ENCODE peak calls at places on chromosomes 5 and 9, in six cellular contexts. One of them, this sample, is unnamed.

GRCh38 chr5:137575211-137575610 is 76.1 kb upstream of the SPOCK1 start:
- DNase-seq in colonic mucosa: no peak
- DNase-seq in AG09309: no peak
- DNase-seq in GM12864: no peak
- DNase-seq in thoracic aorta: no peak
- DNase-seq in uterus: no peak
- DNase-seq in this sample: no peak

GRCh38 chr5:158013939-158014338 is 155.0 kb upstream of the CLINT1 start:
- DNase-seq in colonic mucosa: no peak
- DNase-seq in AG09309: no peak
- DNase-seq in GM12864: no peak
- DNase-seq in thoracic aorta: no peak
- DNase-seq in uterus: peak; percentile 16
- DNase-seq in this sample: peak; percentile 62

GRCh38 chr5:57717555-57717954 is 234.9 kb upstream of the ACTBL2 start:
- DNase-seq in colonic mucosa: no peak
- DNase-seq in AG09309: no peak
- DNase-seq in GM12864: no peak
- DNase-seq in thoracic aorta: no peak
- DNase-seq in uterus: no peak
- DNase-seq in this sample: no peak

GRCh38 chr5:8689773-8690172 is 820.8 kb downstream of the MTRR start:
- DNase-seq in colonic mucosa: no peak
- DNase-seq in AG09309: no peak
- DNase-seq in GM12864: no peak
- DNase-seq in thoracic aorta: no peak
- DNase-seq in uterus: no peak
- DNase-seq in this sample: no peak

GRCh38 chr5:117252566-117252965 is 677.9 kb upstream of the SEMA6A start:
- DNase-seq in colonic mucosa: no peak
- DNase-seq in AG09309: no peak
- DNase-seq in GM12864: no peak
- DNase-seq in thoracic aorta: no peak
- DNase-seq in uterus: no peak
- DNase-seq in this sample: no peak

GRCh38 chr5:91434348-91434747 is 51.2 kb upstream of the ARRDC3 start:
- DNase-seq in colonic mucosa: no peak
- DNase-seq in AG09309: no peak
- DNase-seq in GM12864: peak; percentile 10
- DNase-seq in thoracic aorta: no peak
- DNase-seq in uterus: no peak
- DNase-seq in this sample: no peak

GRCh38 chr5:137761560-137761959 is 7.4 kb upstream of the HNRNPA0 start:
- DNase-seq in colonic mucosa: no peak
- DNase-seq in AG09309: no peak
- DNase-seq in GM12864: no peak
- DNase-seq in thoracic aorta: no peak
- DNase-seq in uterus: no peak
- DNase-seq in this sample: no peak

GRCh38 chr5:15620501-15620900 is 120.5 kb downstream of the FBXL7 start:
- DNase-seq in colonic mucosa: no peak
- DNase-seq in AG09309: peak; percentile 84
- DNase-seq in GM12864: no peak
- DNase-seq in thoracic aorta: peak; percentile 44
- DNase-seq in uterus: peak; percentile 30
- DNase-seq in this sample: peak; percentile 90

GRCh38 chr5:141373673-141374317 is at the start of gene PCDHGA6:
- DNase-seq in colonic mucosa: no peak
- DNase-seq in AG09309: no peak
- DNase-seq in GM12864: no peak
- DNase-seq in thoracic aorta: no peak
- DNase-seq in uterus: no peak
- DNase-seq in this sample: peak; percentile 38

GRCh38 chr9:36470891-36471290 is 70.8 kb upstream of the RNF38 start:
- DNase-seq in colonic mucosa: peak; percentile 65
- DNase-seq in AG09309: no peak
- DNase-seq in GM12864: peak; percentile 79
- DNase-seq in thoracic aorta: no peak
- DNase-seq in uterus: peak; percentile 34
- DNase-seq in this sample: peak; percentile 66

GRCh38 chr5:57441557-57441956 is 41.1 kb downstream of the ACTBL2 start:
- DNase-seq in colonic mucosa: no peak
- DNase-seq in AG09309: peak; percentile 96
- DNase-seq in GM12864: no peak
- DNase-seq in thoracic aorta: no peak
- DNase-seq in uterus: no peak
- DNase-seq in this sample: peak; percentile 99

GRCh38 chr9:36141288-36141687 is 4.8 kb downstream of the GLIPR2 start:
- DNase-seq in colonic mucosa: no peak
- DNase-seq in AG09309: no peak
- DNase-seq in GM12864: no peak
- DNase-seq in thoracic aorta: no peak
- DNase-seq in uterus: peak; percentile 62
- DNase-seq in this sample: peak; percentile 48

GRCh38 chr9:37198034-37198718 is 77.8 kb downstream of the ZCCHC7 start:
- DNase-seq in colonic mucosa: no peak
- DNase-seq in AG09309: no peak
- DNase-seq in GM12864: no peak
- DNase-seq in thoracic aorta: no peak
- DNase-seq in uterus: no peak
- DNase-seq in this sample: no peak

GRCh38 chr5:111043712-111044506 is 27.6 kb upstream of the TSLP start:
- DNase-seq in colonic mucosa: no peak
- DNase-seq in AG09309: no peak
- DNase-seq in GM12864: no peak
- DNase-seq in thoracic aorta: no peak
- DNase-seq in uterus: no peak
- DNase-seq in this sample: no peak

GRCh38 chr5:96569770-96570169 is 92.4 kb upstream of the CAST start:
- DNase-seq in colonic mucosa: no peak
- DNase-seq in AG09309: no peak
- DNase-seq in GM12864: no peak
- DNase-seq in thoracic aorta: no peak
- DNase-seq in uterus: no peak
- DNase-seq in this sample: no peak

GRCh38 chr5:1667648-1668140 is 131.9 kb downstream of the MRPL36 start:
- DNase-seq in colonic mucosa: no peak
- DNase-seq in AG09309: no peak
- DNase-seq in GM12864: no peak
- DNase-seq in thoracic aorta: no peak
- DNase-seq in uterus: no peak
- DNase-seq in this sample: no peak

DNA sequence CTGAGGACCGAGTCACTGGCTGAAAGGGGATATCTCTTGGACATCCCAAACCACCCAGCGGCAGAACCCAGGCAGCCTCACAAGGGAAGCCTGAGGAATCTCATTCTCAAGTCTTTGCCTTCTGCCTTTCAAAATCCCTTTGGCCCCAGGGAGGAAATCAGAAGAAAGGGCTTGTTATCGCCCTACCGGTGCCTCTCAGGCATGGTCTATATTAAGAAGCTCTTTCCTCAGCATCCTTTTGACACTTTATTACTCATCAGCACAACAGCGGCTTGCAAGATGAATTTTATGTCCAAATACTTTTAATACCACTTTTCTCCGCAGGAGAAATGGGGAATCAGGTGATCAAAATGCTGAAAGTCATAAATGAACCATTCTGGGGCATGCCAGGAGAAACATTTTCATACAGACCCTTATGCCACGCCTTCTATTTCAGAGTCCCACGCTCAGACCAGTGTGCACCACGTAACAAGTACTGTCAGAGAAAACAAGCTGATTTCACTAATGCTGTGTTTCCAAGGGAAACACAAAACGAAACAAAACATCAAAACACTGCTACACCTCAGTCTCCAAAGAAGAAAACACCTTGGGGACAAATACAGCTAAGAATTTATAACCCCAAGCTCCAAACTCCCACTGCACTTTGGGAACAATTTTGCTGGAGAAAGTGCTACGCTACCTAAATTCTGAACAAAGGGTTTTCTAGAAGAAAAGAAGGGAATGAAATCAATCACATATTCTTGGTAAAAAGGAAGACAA is 30.0 kb downstream of the RAPGEF1 start:
- DNase-seq in colonic mucosa: no peak
- DNase-seq in AG09309: peak; percentile 27
- DNase-seq in GM12864: no peak
- DNase-seq in thoracic aorta: no peak
- DNase-seq in uterus: no peak
- DNase-seq in this sample: peak; percentile 50
- H3K4me3 ChIP-seq in colonic mucosa: no peak overlapping the region
- H3K4me3 ChIP-seq in AG09309: no peak overlapping the region
- H3K4me3 ChIP-seq in GM12864: peak overlapping the region; percentile 40
- H3K4me3 ChIP-seq in thoracic aorta: peak overlapping the region; percentile 6
- H3K4me3 ChIP-seq in uterus: no peak overlapping the region
- H3K4me3 ChIP-seq in this sample: no peak overlapping the region

DNA sequence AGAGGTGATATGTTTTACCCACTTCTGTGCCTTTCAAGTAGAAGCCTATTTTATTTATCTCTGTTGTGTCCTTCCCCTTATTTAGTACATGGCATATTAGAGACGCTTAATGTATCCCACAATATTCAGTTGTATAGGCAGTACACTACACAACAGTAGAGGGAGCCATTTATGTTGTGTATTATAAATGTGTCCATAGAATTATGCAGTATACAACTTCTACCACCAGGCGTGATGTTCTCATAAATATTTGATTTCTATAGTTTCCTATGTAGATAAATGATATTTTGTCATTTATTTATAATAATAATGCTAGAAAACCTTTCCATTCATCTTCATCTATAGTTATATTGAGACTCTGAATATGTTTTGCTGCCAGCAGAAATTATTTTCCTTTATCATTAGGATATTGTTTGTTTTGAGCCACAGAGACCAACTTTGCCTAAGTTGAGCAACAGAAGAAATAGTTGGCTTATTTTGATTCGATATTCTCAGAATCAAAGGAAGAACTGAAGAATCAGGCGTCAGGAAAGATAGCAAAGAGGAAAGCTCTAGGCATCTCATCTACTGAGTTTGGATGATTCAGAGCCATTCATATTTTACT is 81.7 kb downstream of the ADAMTS19 start:
- DNase-seq in colonic mucosa: no peak
- DNase-seq in AG09309: no peak
- DNase-seq in GM12864: no peak
- DNase-seq in thoracic aorta: no peak
- DNase-seq in uterus: no peak
- DNase-seq in this sample: no peak
- TF ChIP-seq CTCF in colonic mucosa: peak; percentile 13
- TF ChIP-seq CTCF in AG09309: no peak
- TF ChIP-seq CTCF in GM12864: peak; percentile 18
- TF ChIP-seq CTCF in thoracic aorta: no peak
- TF ChIP-seq CTCF in uterus: no peak
- TF ChIP-seq CTCF in this sample: no peak

GRCh38 chr9:97851450-97851883 is 1.6 kb upstream of the FOXE1 start:
- DNase-seq in colonic mucosa: no peak
- DNase-seq in AG09309: no peak
- DNase-seq in GM12864: no peak
- DNase-seq in thoracic aorta: no peak
- DNase-seq in uterus: no peak
- DNase-seq in this sample: no peak

GRCh38 chr9:97850746-97851449 is 2.1 kb upstream of the FOXE1 start:
- DNase-seq in colonic mucosa: no peak
- DNase-seq in AG09309: no peak
- DNase-seq in GM12864: no peak
- DNase-seq in thoracic aorta: no peak
- DNase-seq in uterus: no peak
- DNase-seq in this sample: no peak

GRCh38 chr9:97852399-97853055 is 499 bp upstream of the FOXE1 start:
- DNase-seq in colonic mucosa: no peak
- DNase-seq in AG09309: no peak
- DNase-seq in GM12864: no peak
- DNase-seq in thoracic aorta: no peak
- DNase-seq in uterus: no peak
- DNase-seq in this sample: no peak

GRCh38 chr9:97853056-97853843 is at the start of gene FOXE1:
- DNase-seq in colonic mucosa: no peak
- DNase-seq in AG09309: no peak
- DNase-seq in GM12864: no peak
- DNase-seq in thoracic aorta: no peak
- DNase-seq in uterus: no peak
- DNase-seq in this sample: no peak

GRCh38 chr9:97852001-97852398 is 1.0 kb upstream of the FOXE1 start:
- DNase-seq in colonic mucosa: no peak
- DNase-seq in AG09309: no peak
- DNase-seq in GM12864: no peak
- DNase-seq in thoracic aorta: no peak
- DNase-seq in uterus: no peak
- DNase-seq in this sample: no peak
- H3K4me3 ChIP-seq in colonic mucosa: no peak overlapping the region
- H3K4me3 ChIP-seq in AG09309: no peak overlapping the region
- H3K4me3 ChIP-seq in GM12864: no peak overlapping the region
- H3K4me3 ChIP-seq in thoracic aorta: no peak overlapping the region
- H3K4me3 ChIP-seq in uterus: no peak overlapping the region
- H3K4me3 ChIP-seq in this sample: no peak overlapping the region

GRCh38 chr5:19001054-19001453 is 986.9 kb downstream of the CDH18 start:
- DNase-seq in colonic mucosa: no peak
- DNase-seq in AG09309: no peak
- DNase-seq in GM12864: no peak
- DNase-seq in thoracic aorta: no peak
- DNase-seq in uterus: no peak
- DNase-seq in this sample: no peak

GRCh38 chr5:19001527-19001926 is 986.5 kb downstream of the CDH18 start:
- DNase-seq in colonic mucosa: no peak
- DNase-seq in AG09309: no peak
- DNase-seq in GM12864: no peak
- DNase-seq in thoracic aorta: no peak
- DNase-seq in uterus: no peak
- DNase-seq in this sample: no peak

GRCh38 chr5:18999478-18999877 is 988.5 kb downstream of the CDH18 start:
- DNase-seq in colonic mucosa: no peak
- DNase-seq in AG09309: no peak
- DNase-seq in GM12864: no peak
- DNase-seq in thoracic aorta: no peak
- DNase-seq in uterus: no peak
- DNase-seq in this sample: no peak

DNA sequence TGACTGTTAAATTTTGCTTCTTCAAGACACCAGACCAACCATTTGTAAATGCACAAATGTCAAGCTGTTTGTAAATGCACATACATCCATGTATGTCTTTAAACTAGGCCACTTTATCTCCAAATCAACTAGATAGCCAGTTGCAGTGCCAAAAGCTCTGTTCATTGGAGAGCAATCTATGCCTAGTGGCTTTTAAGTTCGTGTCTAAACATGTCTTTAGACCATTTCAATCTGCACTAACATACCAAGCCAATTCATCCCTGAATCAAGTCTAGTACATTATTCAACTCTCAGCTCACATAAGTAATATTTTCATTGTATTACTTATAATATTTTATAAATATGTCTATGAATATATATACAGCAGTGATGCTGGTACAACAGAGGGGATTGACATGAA is 985.9 kb downstream of the CDH18 start:
- DNase-seq in colonic mucosa: no peak
- DNase-seq in AG09309: no peak
- DNase-seq in GM12864: no peak
- DNase-seq in thoracic aorta: no peak
- DNase-seq in uterus: no peak
- DNase-seq in this sample: no peak
- TF ChIP-seq CTCF in colonic mucosa: no peak
- TF ChIP-seq CTCF in AG09309: no peak
- TF ChIP-seq CTCF in GM12864: no peak
- TF ChIP-seq CTCF in thoracic aorta: no peak
- TF ChIP-seq CTCF in uterus: no peak
- TF ChIP-seq CTCF in this sample: no peak

GRCh38 chr9:87713990-87714335 is 12.0 kb upstream of the CTSL start:
- DNase-seq in colonic mucosa: no peak
- DNase-seq in AG09309: no peak
- DNase-seq in GM12864: no peak
- DNase-seq in thoracic aorta: no peak
- DNase-seq in uterus: no peak
- DNase-seq in this sample: no peak
- H3K4me3 ChIP-seq in colonic mucosa: no peak overlapping the region
- H3K4me3 ChIP-seq in AG09309: peak overlapping the region; percentile 21
- H3K4me3 ChIP-seq in GM12864: no peak overlapping the region
- H3K4me3 ChIP-seq in thoracic aorta: peak overlapping the region; percentile 58
- H3K4me3 ChIP-seq in uterus: peak overlapping the region; percentile 17
- H3K4me3 ChIP-seq in this sample: peak overlapping the region; percentile 43